ENCODE peak calls at places on chromosomes 1 and 21, in five cellular contexts. I is fibroblast of the aortic adventitia, E is omental fat pad, V is fibroblast of lung, X is GM13976. P is an unnamed sample.

GRCh38 chr21:44052071-44052829 is 40.1 kb downstream of the TRAPPC10 start:
- DNase-seq in I (no peak), E (no peak), V (no peak), X (no peak), P (no peak)

GRCh38 chr1:20983297-20983889 is 193.3 kb downstream of the EIF4G3 start:
- DNase-seq in I (no peak), E (no peak), V (no peak), X (no peak), P (no peak)

GRCh38 chr1:45299981-45300668 is 26.6 kb upstream of the HPDL start:
- DNase-seq in I (peak), E (no peak), V (peak), X (peak), P (peak)

GRCh38 chr1:3881191-3881475 is 18.9 kb downstream of the C1orf174 start:
- DNase-seq in I (no peak), E (no peak), V (no peak), X (no peak), P (no peak)

GRCh38 chr1:32404956-32405355 is 10.7 kb upstream of the BSDC1 start:
- DNase-seq in I (peak), E (no peak), V (peak), X (no peak), P (no peak)

GRCh38 chr1:233714631-233715217 is 100.8 kb downstream of the KCNK1 start:
- DNase-seq in I (no peak), E (no peak), V (no peak), X (no peak), P (no peak)

GRCh38 chr1:31105646-31106045 is 40.1 kb upstream of the PUM1 start:
- DNase-seq in I (no peak), E (no peak), V (peak), X (no peak), P (no peak)

GRCh38 chr1:114676115-114676514 is 6.3 kb upstream of the DENND2C start:
- DNase-seq in I (no peak), E (no peak), V (no peak), X (no peak), P (no peak)

GRCh38 chr1:110962892-110963665 is 643 bp downstream of the LRIF1 start:
- DNase-seq in I (peak), E (peak), V (peak), X (peak), P (peak)
- TF ChIP-seq CTCF in I (peak), E (no peak), V (no peak), X (no peak), P (no peak)

GRCh38 chr1:246933893-246934292 is 2.1 kb upstream of the AHCTF1 start:
- DNase-seq in I (no peak), E (no peak), V (no peak), X (no peak), P (no peak)

GRCh38 chr1:246934777-246935176 is 3.0 kb upstream of the AHCTF1 start:
- DNase-seq in I (no peak), E (no peak), V (no peak), X (no peak), P (no peak)

GRCh38 chr1:246931549-246932365 is at the start of gene AHCTF1:
- DNase-seq in I (peak), E (peak), V (peak), X (peak), P (peak)

GRCh38 chr1:246932366-246932700 is 585 bp upstream of the AHCTF1 start:
- DNase-seq in I (no peak), E (no peak), V (no peak), X (no peak), P (no peak)

GRCh38 chr1:246930830-246931548 is 759 bp downstream of the AHCTF1 start:
- DNase-seq in I (peak), E (peak), V (peak), X (peak), P (peak)
- TF ChIP-seq CTCF in I (no peak), E (no peak), V (no peak), X (no peak), P (no peak)

DNA sequence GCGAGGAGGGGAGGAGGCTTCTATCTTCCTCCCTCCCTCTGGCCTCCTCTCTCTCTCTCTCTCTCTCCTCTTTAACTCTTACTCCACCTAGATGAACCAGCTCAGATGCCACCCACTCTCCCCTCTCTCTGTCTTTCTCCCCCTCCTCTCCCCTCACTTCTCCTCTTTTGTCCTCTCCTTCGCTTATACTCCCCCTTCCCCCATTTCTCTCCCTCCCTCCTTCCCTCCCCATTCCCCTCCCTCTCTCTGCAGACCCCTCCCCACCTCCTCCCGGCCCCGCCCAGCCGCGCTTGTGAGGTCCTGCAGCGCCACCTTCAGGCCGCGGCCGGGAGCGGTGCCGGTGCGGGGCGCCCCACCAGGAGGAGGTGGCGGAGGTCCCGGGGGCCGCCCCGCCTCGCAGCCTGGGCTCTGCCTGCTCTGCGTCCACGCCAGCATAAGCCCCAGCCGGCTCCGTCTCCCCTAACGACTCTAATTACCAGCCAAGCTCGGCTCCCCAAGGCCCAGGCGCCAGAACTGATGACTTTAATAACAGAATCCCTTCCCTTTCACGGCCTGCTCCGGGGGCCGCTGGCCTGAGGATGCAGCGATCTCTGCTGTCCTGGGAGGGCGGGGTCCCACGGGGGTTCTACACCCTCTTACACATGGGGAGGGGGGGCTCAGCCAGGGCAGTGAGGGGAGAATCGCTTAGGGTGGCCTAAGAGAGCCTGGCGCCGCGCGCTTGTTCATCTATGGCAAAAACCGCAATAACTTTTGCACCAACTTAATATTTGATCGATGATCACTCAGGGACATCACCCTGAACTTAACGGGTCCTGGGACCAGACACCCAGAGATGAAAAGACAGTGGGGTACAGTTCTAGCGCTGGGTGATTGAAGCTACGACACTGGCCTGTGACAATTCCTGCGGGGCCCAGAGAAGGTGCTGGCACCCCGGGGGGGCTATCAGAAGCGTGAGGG is 637.3 kb downstream of the MATN1 start:
- DNase-seq in I (peak), E (peak), V (peak), X (peak), P (no peak)
- TF ChIP-seq CTCF in I (peak), E (no peak), V (peak), X (peak), P (peak)

GRCh38 chr1:168470821-168471473 is 72.8 kb downstream of the XCL2 start:
- DNase-seq in I (peak), E (no peak), V (peak), X (no peak), P (peak)

GRCh38 chr1:168468042-168468809 is 75.6 kb downstream of the XCL2 start:
- DNase-seq in I (peak), E (no peak), V (peak), X (no peak), P (no peak)

GRCh38 chr1:168468822-168469221 is 75.0 kb downstream of the XCL2 start:
- DNase-seq in I (no peak), E (no peak), V (no peak), X (no peak), P (no peak)

GRCh38 chr1:168467452-168467851 is 76.3 kb downstream of the XCL2 start:
- DNase-seq in I (no peak), E (no peak), V (peak), X (no peak), P (no peak)

GRCh38 chr1:168469690-168470089 is 74.1 kb downstream of the XCL2 start:
- DNase-seq in I (peak), E (no peak), V (peak), X (no peak), P (peak)
- TF ChIP-seq CTCF in I (no peak), E (no peak), V (no peak), X (no peak), P (no peak)

DNA sequence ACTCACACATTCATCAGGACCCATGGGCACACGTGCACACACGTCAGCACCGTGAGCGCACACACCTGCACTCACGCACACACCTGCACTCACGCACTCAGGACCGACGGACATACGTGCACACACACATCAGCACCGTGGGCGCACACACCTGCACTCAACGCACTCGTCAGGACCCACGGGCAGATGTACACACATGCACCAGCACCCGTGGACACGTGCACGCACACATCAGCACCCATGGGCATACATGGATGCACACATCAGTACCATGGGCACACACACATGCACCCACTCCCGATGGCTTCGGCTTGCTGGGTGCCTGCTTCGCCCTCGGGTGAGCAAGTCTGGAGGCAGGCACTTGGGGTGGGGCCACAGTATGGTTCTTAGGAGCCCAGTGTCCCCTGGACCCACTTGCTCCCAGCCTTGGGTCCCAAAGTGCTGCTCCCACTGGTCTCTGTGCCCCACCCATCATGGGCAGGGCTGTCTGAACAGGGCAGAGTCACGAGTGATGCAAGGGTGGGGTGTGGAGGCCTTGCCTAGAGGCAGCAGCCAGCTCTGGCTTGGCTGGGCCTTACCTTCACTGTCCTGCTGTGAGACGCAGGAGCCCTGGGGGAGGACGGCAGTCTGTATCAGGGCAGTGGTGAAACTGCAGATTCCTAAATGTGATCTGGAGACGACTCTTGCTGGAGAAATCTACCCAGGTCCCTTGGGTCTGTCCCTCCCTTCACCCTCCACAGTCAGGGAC is 49.8 kb downstream of the SKI start:
- DNase-seq in I (no peak), E (no peak), V (no peak), X (no peak), P (no peak)
- TF ChIP-seq CTCF in I (no peak), E (no peak), V (no peak), X (no peak), P (no peak)

GRCh38 chr1:6546326-6546725 is 8.0 kb downstream of the NOL9 start:
- DNase-seq in I (no peak), E (no peak), V (no peak), X (no peak), P (no peak)

GRCh38 chr1:6544831-6545230 is 9.5 kb downstream of the NOL9 start:
- DNase-seq in I (peak), E (no peak), V (peak), X (no peak), P (no peak)

GRCh38 chr1:6547301-6547700 is 7.0 kb downstream of the NOL9 start:
- DNase-seq in I (peak), E (no peak), V (peak), X (no peak), P (no peak)

GRCh38 chr1:6545276-6545934 is 8.9 kb downstream of the NOL9 start:
- DNase-seq in I (peak), E (no peak), V (peak), X (no peak), P (no peak)
- TF ChIP-seq CTCF in I (no peak), E (no peak), V (no peak), X (no peak), P (no peak)

GRCh38 chr1:8357329-8358101 is 39.6 kb downstream of the SLC45A1 start:
- DNase-seq in I (no peak), E (no peak), V (no peak), X (no peak), P (no peak)

GRCh38 chr1:8359617-8360481 is 41.9 kb downstream of the SLC45A1 start:
- DNase-seq in I (no peak), E (no peak), V (no peak), X (no peak), P (no peak)

GRCh38 chr1:8358241-8358896 is 40.5 kb downstream of the SLC45A1 start:
- DNase-seq in I (no peak), E (no peak), V (no peak), X (no peak), P (no peak)

GRCh38 chr1:8360493-8361197 is 42.7 kb downstream of the SLC45A1 start:
- DNase-seq in I (no peak), E (no peak), V (no peak), X (no peak), P (no peak)

DNA sequence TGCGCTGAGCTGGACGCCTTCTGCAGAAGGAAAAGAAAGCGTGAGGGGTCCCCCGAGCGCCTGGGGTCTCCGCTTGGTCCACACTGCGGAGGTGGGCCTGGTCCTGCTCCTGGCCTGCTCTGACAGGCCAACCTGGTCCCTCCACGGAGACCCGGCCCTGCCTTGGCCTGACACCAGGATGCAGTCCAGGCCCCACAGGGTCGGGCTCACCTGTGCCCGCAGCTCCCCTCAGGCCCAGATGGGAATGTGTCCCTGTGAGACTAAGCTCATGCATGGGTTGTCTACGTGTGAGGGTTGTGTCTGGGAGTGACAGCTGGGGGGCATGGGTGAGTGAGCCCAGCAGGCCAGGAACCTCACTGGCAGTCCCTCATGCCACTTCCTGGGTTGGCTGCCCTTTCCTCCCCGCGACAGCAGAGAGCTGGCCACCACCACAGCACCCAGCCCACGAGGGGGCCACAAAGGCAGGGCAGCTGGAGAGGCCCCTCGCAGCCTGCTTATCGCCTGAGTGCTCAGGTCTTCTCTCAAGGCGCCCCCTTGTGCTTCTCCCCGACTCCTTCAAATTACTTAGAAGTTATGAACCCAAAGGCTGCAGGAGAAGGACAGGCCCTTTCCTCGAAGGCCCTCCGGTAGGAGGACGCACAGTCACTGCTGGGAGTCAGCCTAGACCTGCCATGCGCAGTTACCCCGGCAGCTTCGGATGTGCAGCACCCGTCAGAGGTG is 41.1 kb downstream of the SLC45A1 start:
- DNase-seq in I (no peak), E (no peak), V (no peak), X (no peak), P (no peak)
- TF ChIP-seq CTCF in I (no peak), E (no peak), V (no peak), X (no peak), P (no peak)

P was measured in AG09319.